ENCODE peak calls at places on chromosomes 6 and 20, in five cellular contexts. K, V, F, I and O are unnamed samples.

GRCh38 chr6:39085129-39085528 is 29.9 kb downstream of the SAYSD1 start:
- DNase-seq in K (no peak), V (no peak), F (no peak), I (no peak), O (no peak)

GRCh38 chr20:37383229-37383989 is 37.5 kb downstream of the SRC start:
- DNase-seq in K (peak; percentile 30), V (peak; percentile 97), F (no peak), I (no peak), O (peak; percentile 61)

GRCh38 chr20:35200255-35200654 is 26.2 kb upstream of the MMP24 start:
- DNase-seq in K (peak; percentile 67), V (no peak), F (no peak), I (peak; percentile 75), O (peak; percentile 82)

GRCh38 chr6:135419162-135419561 is 78.4 kb downstream of the AHI1 start:
- DNase-seq in K (peak; percentile 74), V (no peak), F (no peak), I (peak; percentile 67), O (peak; percentile 75)

GRCh38 chr6:67683960-67684359 is 951.1 kb upstream of the ADGRB3 start:
- DNase-seq in K (peak; percentile 46), V (no peak), F (no peak), I (no peak), O (peak; percentile 96)

GRCh38 chr20:24961384-24962181 is 12.5 kb downstream of the CST7 start:
- DNase-seq in K (no peak), V (no peak), F (peak; percentile 14), I (no peak), O (no peak)

GRCh38 chr6:73180076-73180717 is 45.1 kb downstream of the KHDC1L start:
- DNase-seq in K (no peak), V (no peak), F (no peak), I (peak; percentile 37), O (peak; percentile 8)

GRCh38 chr6:1136856-1137255 is 175.0 kb upstream of the FOXQ1 start:
- DNase-seq in K (no peak), V (no peak), F (no peak), I (no peak), O (no peak)

GRCh38 chr6:10801224-10801848 is 37.0 kb downstream of the MAK start:
- DNase-seq in K (peak; percentile 65), V (peak; percentile 60), F (peak; percentile 56), I (peak; percentile 44), O (peak; percentile 43)

GRCh38 chr20:22308934-22309333 is 275.4 kb downstream of the FOXA2 start:
- DNase-seq in K (no peak), V (no peak), F (no peak), I (no peak), O (no peak)

GRCh38 chr20:22302039-22302438 is 282.3 kb downstream of the FOXA2 start:
- DNase-seq in K (no peak), V (no peak), F (no peak), I (no peak), O (no peak)

GRCh38 chr20:22305391-22305790 is 279.0 kb downstream of the FOXA2 start:
- DNase-seq in K (no peak), V (no peak), F (no peak), I (no peak), O (no peak)

DNA sequence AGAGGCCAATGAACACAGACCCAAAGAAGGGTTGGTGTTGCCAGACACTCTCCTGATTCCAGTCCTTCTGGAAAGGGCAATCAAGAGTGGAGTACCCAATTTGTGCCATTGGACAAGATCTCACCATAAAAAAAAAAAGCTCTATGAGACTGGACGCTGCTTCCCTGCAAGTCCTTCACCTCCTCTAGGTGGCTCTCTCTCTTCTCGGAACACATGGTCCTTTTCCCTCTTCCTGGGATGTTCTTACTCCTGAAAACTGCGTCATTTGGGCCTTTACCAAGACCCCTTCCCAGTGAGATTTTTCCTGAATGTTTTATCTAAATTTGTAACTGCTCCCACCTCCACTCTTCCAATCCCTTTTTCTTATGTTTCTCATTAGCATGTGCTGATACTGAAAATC is 280.8 kb downstream of the FOXA2 start:
- DNase-seq in K (no peak), V (peak; percentile 64), F (no peak), I (no peak), O (no peak)
- TF ChIP-seq CTCF in K (no peak), V (peak; percentile 44), F (no peak), I (no peak), O (no peak)

GRCh38 chr6:116872771-116873170 is 4.3 kb upstream of the RFX6 start:
- DNase-seq in K (no peak), V (no peak), F (no peak), I (no peak), O (no peak)
- TF ChIP-seq CTCF in K (no peak), V (no peak), F (no peak), I (no peak), O (no peak)

DNA sequence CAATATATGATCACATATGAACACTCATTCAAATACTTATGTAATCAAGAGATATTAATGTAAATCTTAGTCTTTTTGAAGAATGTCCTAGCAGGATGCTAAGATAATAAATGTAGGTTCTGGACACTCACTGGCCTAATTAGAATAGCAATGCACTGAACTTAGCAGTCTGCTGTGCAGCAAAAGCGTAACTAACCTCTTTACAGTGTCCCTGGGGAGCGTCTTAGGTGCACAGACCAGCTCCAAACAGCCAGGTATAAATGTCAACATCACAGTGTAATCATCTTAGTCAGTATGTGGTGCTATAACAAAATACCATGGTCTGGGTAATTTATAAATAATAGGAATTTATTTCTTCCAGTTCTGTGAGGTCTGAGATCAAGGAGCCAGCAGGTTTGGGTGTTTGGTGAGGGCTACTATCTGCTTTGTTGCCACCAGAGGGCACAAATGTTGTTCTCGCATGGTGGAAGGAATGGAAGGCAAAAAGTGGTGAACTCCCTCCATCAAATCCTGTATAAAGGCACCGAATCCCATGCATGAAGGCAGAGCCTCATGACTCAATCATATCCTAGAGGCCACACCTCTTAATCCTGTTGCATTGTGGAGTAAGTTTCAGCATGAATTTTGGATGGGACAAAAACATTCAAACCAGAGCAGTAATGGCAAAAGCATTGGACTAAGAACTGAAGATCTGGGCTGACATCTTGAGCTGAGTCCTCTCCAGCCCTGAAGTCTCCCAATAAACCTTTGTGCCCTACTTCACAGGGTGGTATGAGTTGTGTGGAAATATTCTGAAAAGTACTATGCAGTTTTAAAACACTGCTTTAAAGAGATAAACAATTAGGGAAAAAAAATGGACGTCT is 41.8 kb upstream of the FOXO3 start:
- DNase-seq in K (peak; percentile 40), V (peak; percentile 42), F (no peak), I (peak; percentile 27), O (peak; percentile 25)
- TF ChIP-seq CTCF in K (peak; percentile 55), V (peak; percentile 46), F (peak; percentile 21), I (peak; percentile 79), O (peak; percentile 67)

GRCh38 chr6:53273356-53273755 is 75.4 kb downstream of the ELOVL5 start:
- DNase-seq in K (no peak), V (no peak), F (no peak), I (no peak), O (no peak)
- TF ChIP-seq CTCF in K (peak; percentile 9), V (no peak), F (no peak), I (no peak), O (no peak)

GRCh38 chr6:53313784-53314382 is 34.9 kb downstream of the ELOVL5 start:
- DNase-seq in K (peak; percentile 88), V (no peak), F (no peak), I (peak; percentile 36), O (peak; percentile 43)
- TF ChIP-seq CTCF in K (no peak), V (no peak), F (no peak), I (no peak), O (no peak)